ENCODE peak calls at places on chromosomes 7 and 10, in eight cellular contexts. S is mammary epithelial cell, Z is psoas muscle, B is transverse colon, N is mucosa of descending colon, L is breast epithelium, V is Panc1, T is aorta. C is an unnamed sample.

GRCh38 chr7:106312099-106312871 is 27.5 kb upstream of the NAMPT start:
- DNase-seq in S (peak; percentile 48), N (no peak), Z (no peak), L (no peak), V (no peak), T (no peak), B (no peak), C (no peak)

GRCh38 chr7:101933685-101934084 is 116.3 kb downstream of the CUX1 start:
- DNase-seq in V (no peak), L (no peak), B (no peak), N (no peak), Z (no peak), S (no peak), T (peak; percentile 6), C (no peak)

GRCh38 chr7:130189281-130189782 is 15.9 kb downstream of the TMEM209 start:
- DNase-seq in B (no peak), N (no peak), L (no peak), Z (no peak), V (no peak), T (no peak), S (no peak), C (no peak)

GRCh38 chr10:89207801-89208551 is 859 bp upstream of the CH25H start:
- DNase-seq in T (peak; percentile 74), L (no peak), B (peak; percentile 33), V (peak; percentile 4), S (no peak), Z (peak; percentile 68), N (peak; percentile 58), C (no peak)

GRCh38 chr10:103276941-103277712 is at the start of gene INA:
- DNase-seq in T (no peak), S (peak; percentile 54), V (no peak), Z (no peak), N (no peak), L (no peak), B (no peak), C (no peak)

GRCh38 chr7:2954433-2954853 is 89.2 kb downstream of the CARD11 start:
- DNase-seq in B (peak; percentile 28), T (peak; percentile 60), S (no peak), V (no peak), Z (no peak), N (no peak), L (peak; percentile 36), C (no peak)

GRCh38 chr10:22854935-22855421 is 72.9 kb upstream of the ARMC3 start:
- DNase-seq in N (no peak), S (no peak), T (no peak), L (no peak), Z (no peak), B (no peak), V (no peak), C (no peak)

GRCh38 chr7:84949067-84949466 is 237.8 kb downstream of the SEMA3D start:
- DNase-seq in N (no peak), L (no peak), V (no peak), T (no peak), Z (no peak), S (no peak), B (no peak), C (no peak)

DNA sequence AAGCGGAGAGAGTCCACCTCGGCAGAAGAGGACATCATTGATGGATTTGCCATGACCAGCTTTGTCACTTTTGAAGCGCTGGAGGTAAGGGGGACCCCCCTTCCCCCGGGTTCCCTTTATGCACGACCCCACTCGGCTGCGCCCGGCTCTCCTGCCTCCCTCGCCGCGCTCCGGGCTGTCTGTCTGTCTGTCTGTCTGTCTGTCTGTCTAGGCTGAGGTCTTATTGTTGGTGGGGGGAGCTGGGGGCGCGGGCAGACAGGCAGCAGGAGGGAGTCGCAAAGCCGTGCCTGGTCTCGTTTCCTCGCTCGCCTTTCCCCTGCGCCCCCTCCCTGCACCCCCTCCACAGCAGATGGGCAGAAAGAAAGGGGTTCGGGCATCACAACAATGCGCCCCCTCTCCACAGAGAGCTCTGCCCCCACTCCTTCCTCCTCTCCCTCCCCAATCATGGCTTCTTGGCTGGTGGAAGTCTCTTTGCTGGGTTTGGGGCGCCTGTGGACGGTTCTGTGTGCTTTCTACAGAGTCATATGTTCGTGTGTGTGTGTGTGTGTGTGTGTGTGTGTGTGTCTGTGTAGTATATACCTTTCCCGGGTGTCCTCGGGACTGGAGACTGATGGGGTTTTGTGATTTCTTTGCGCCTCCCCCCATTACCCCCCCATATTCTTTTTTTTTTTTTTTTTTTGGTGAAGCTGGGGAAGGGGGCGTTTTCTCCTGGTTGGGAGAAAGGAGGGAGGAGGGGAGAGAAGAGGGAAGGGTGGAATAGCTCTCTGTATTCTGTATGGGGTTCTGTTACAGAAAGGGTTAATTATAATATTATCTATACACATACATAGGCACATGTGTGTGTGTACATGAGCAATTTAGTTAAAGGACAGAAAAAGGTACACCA is 1.8 kb downstream of the AUTS2 start:
- DNase-seq in Z (no peak), S (no peak), T (no peak), L (no peak), V (no peak), B (no peak), N (peak; percentile 40), C (no peak)
- H3K4me1 ChIP-seq in Z (peaks cover 3% of the 10 kb centered on the region), S (no peaks in the 10 kb centered on the region), T (no peaks in the 10 kb centered on the region), L (peaks cover 4% of the 10 kb centered on the region), V (peaks cover 5% of the 10 kb centered on the region), B (peaks cover 48% of the 10 kb centered on the region), N (peaks cover 20% of the 10 kb centered on the region), C (no peaks in the 10 kb centered on the region)

GRCh38 chr7:37740398-37740797 is 56.8 kb downstream of the GPR141 start:
- DNase-seq in L (no peak), B (no peak), N (no peak), V (no peak), S (no peak), T (no peak), Z (no peak), C (no peak)

GRCh38 chr7:37732880-37733279 is 49.3 kb downstream of the GPR141 start:
- DNase-seq in Z (no peak), S (no peak), B (no peak), T (no peak), L (no peak), N (no peak), V (no peak), C (no peak)

DNA sequence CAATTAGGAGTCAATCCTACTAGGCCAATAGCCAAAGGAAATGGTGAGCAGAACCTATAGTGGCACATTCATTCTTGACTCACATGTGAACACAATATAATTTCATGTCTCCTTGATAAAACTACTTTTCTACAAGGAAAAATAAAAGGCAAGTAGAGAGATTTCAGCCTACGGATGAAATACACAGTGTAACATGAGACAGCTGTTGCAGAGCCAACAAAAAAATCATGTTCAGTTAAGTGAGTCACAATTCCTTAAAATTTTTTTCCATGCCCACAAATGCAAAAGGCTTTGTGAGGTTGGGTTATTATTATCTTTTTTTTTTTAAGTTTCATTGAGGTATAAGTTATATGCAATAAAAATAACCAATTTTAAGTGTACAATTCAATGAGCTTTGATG is 54.8 kb downstream of the GPR141 start:
- DNase-seq in N (no peak), Z (no peak), L (no peak), T (no peak), V (no peak), S (no peak), B (no peak), C (no peak)
- H3K36me3 ChIP-seq in N (no peaks in the 10 kb centered on the region), Z (no peaks in the 10 kb centered on the region), L (no peaks in the 10 kb centered on the region), T (no peaks in the 10 kb centered on the region), V (no peaks in the 10 kb centered on the region), S (no peaks in the 10 kb centered on the region), B (no peaks in the 10 kb centered on the region), C (no peaks in the 10 kb centered on the region)

GRCh38 chr7:1058821-1059199 is 14.5 kb downstream of the GPR146 start:
- DNase-seq in T (no peak), V (no peak), S (no peak), L (no peak), N (peak; percentile 19), Z (peak; percentile 26), B (no peak), C (no peak)

GRCh38 chr7:1058311-1058710 is 14.0 kb downstream of the GPR146 start:
- DNase-seq in T (no peak), L (no peak), B (no peak), V (no peak), N (peak; percentile 40), Z (peak; percentile 39), S (no peak), C (no peak)

GRCh38 chr7:1061180-1061579 is 16.8 kb downstream of the GPR146 start:
- DNase-seq in N (peak; percentile 35), S (no peak), T (no peak), L (no peak), B (no peak), Z (peak; percentile 24), V (no peak), C (no peak)

GRCh38 chr7:1060315-1061080 is 16.2 kb downstream of the GPR146 start:
- DNase-seq in L (no peak), N (peak; percentile 48), B (no peak), Z (peak; percentile 63), T (peak; percentile 82), V (no peak), S (no peak), C (no peak)

DNA sequence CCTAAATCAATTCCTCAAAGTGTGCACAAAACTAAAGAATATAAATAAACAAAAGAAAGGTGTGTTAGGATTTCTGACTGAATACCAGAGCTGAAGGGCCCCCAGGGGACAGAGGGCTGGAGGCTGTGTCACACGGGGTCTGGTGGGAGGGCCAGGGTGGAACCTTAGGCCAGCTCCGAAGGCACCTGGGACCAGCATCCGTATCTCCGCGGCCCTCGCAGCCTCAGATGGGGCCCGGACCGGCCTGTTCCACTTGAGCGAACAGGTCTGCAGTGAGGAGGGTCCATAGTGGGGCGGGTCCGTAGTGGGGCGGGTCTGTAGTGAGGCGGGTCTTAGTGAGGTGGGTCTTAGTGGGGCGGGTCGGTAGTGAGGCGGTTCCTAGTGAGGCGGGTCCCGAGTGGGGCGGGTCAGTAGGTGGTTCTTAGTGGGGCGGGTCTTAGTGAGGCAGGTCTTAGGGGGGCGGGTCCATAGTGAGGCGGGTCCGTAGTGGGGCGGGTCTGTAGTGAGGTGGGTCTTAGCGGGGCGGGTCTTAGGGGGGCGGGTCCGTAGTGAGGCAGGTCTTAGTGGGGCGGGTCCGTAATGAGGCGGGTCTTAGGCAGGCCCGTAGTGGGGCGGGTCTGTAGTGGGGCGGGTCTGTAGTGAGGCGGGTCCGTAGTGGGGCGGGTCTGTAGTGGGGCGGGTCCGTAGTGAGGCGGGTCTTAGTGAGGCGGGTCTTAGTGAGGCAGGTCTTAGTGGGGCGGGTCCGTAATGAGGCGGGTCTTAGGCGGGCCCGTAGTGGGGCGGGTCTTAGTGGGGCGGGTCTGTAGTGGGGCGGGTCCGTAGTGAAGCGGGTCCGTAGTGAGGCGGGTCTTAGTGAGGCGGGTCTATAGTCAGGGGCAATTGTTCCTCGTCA is 15.1 kb downstream of the GPR146 start:
- DNase-seq in N (peak; percentile 52), Z (peak; percentile 53), V (no peak), L (peak; percentile 73), B (peak; percentile 56), T (no peak), S (no peak), C (peak; percentile 71)
- H3K4me1 ChIP-seq in N (peaks cover 15% of the 10 kb centered on the region), Z (peaks cover 14% of the 10 kb centered on the region), V (peaks cover 7% of the 10 kb centered on the region), L (no peaks in the 10 kb centered on the region), B (peaks cover 26% of the 10 kb centered on the region), T (no peaks in the 10 kb centered on the region), S (peaks cover 6% of the 10 kb centered on the region), C (peaks cover 6% of the 10 kb centered on the region)

GRCh38 chr7:131619336-131620305 is 63.2 kb upstream of the PODXL start:
- DNase-seq in S (peak; percentile 46), Z (no peak), B (no peak), V (no peak), T (no peak), N (no peak), L (no peak), C (no peak)

GRCh38 chr7:131620673-131621609 is 64.5 kb upstream of the PODXL start:
- DNase-seq in S (peak; percentile 33), N (no peak), T (no peak), V (no peak), B (no peak), Z (no peak), L (no peak), C (no peak)

GRCh38 chr7:131618391-131618790 is 62.0 kb upstream of the PODXL start:
- DNase-seq in Z (no peak), S (no peak), V (no peak), N (no peak), B (no peak), T (no peak), L (no peak), C (no peak)

GRCh38 chr7:131613909-131614308 is 57.5 kb upstream of the PODXL start:
- DNase-seq in V (no peak), L (no peak), S (no peak), B (no peak), Z (no peak), N (no peak), T (no peak), C (no peak)

DNA sequence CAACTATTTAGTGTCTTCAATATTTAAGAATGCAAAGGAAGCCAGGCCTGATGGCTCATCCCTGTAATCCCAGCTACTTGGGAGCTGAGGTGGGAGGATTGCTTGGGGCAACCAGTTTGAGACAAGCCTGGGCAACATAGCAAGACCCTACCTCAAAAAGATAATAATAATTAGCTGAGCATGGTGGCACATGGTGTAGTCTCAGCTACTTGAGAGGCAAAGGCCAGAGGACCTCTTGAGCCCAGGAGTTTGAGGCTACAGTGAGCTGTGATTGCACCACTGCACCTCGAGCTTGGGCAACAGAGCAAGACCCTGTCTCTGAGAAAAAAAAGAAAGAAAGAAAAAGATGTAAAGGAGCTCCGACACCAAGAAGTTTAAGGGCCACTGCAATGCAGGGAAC is 60.1 kb upstream of the PODXL start:
- DNase-seq in N (no peak), S (no peak), T (no peak), V (no peak), L (no peak), B (no peak), Z (no peak), C (no peak)
- H3K36me3 ChIP-seq in N (no peaks in the 10 kb centered on the region), S (no peaks in the 10 kb centered on the region), T (no peaks in the 10 kb centered on the region), V (no peaks in the 10 kb centered on the region), L (no peaks in the 10 kb centered on the region), B (no peaks in the 10 kb centered on the region), Z (no peaks in the 10 kb centered on the region), C (no peaks in the 10 kb centered on the region)